ENCODE peak calls at places on chromosomes 11 and 22, in ten cellular contexts. G is ovary; W is stimulated activated CD4-positive, alpha-beta T cell treated with anti-CD3 and anti-CD28 coated beads, Interleukin-4, amount 100 ng/mL, for 24 hours; H is cardiac septum; F is bronchial epithelial cell; D is fibroblast of the aortic adventitia; Q is endothelial cell; S is cardiac muscle cell; O is activated T-cell treated with anti-CD3 and anti-CD28 coated beads for 48 hours; C is dermis microvascular lymphatic vessel endothelial cell. N is an unnamed sample.
A peak's percentile ranks its signal among the peaks of the same experiment; 100 is the strongest.

GRCh38 chr22:17130199-17130598 is 9.0 kb upstream of the TMEM121B start:
- DNase-seq in G (no peak), W (no peak), H (no peak), F (no peak), D (no peak), Q (no peak), S (no peak), O (no peak), C (no peak), N (no peak)

GRCh38 chr11:8720868-8721739 is 38.5 kb downstream of the RPL27A start:
- DNase-seq in G (no peak), W (no peak), H (no peak), F (peak; percentile 77), D (no peak), Q (no peak), S (no peak), O (no peak), C (no peak), N (no peak)

GRCh38 chr11:35954205-35954604 is 10.3 kb downstream of the LDLRAD3 start:
- DNase-seq in G (no peak), W (no peak), H (no peak), F (no peak), D (no peak), Q (no peak), S (no peak), O (no peak), C (no peak), N (no peak)

GRCh38 chr11:112564228-112564955 is 303.7 kb upstream of the PLET1 start:
- DNase-seq in G (no peak), W (no peak), H (no peak), F (peak; percentile 62), D (peak; percentile 71), Q (no peak), S (no peak), O (no peak), C (no peak), N (peak; percentile 88)

GRCh38 chr11:133163463-133164419 is 368.6 kb downstream of the OPCML start:
- DNase-seq in G (no peak), W (no peak), H (no peak), F (peak; percentile 30), D (peak; percentile 2), Q (peak; percentile 45), S (peak; percentile 71), O (no peak), C (peak; percentile 18), N (peak; percentile 5)

GRCh38 chr22:27602390-27602789 is 199.2 kb downstream of the MN1 start:
- DNase-seq in G (no peak), W (no peak), H (no peak), F (no peak), D (no peak), Q (no peak), S (no peak), O (no peak), C (no peak), N (no peak)

GRCh38 chr11:95487938-95488337 is 256.9 kb upstream of the SESN3 start:
- DNase-seq in G (no peak), W (no peak), H (no peak), F (no peak), D (no peak), Q (no peak), S (no peak), O (no peak), C (no peak), N (no peak)

GRCh38 chr11:96207459-96208449 is 135.2 kb downstream of the MAML2 start:
- DNase-seq in G (no peak), W (no peak), H (no peak), F (peak; percentile 68), D (no peak), Q (peak; percentile 16), S (no peak), O (no peak), C (peak; percentile 79), N (no peak)

GRCh38 chr11:134512061-134512460 is 100.0 kb upstream of the B3GAT1 start:
- DNase-seq in G (no peak), W (no peak), H (no peak), F (no peak), D (no peak), Q (no peak), S (no peak), O (no peak), C (no peak), N (no peak)

GRCh38 chr22:49466926-49467590 is 360.6 kb downstream of the BRD1 start:
- DNase-seq in G (no peak), W (no peak), H (peak; percentile 19), F (no peak), D (no peak), Q (no peak), S (no peak), O (no peak), C (no peak), N (no peak)

GRCh38 chr11:69744435-69744834 is 30.7 kb downstream of the FGF4 start:
- DNase-seq in G (no peak), W (no peak), H (no peak), F (no peak), D (peak; percentile 19), Q (peak; percentile 31), S (no peak), O (no peak), C (peak; percentile 47), N (peak; percentile 71)

GRCh38 chr11:6855971-6856542 is 6.8 kb upstream of the OR10A2 start:
- DNase-seq in G (no peak), W (no peak), H (no peak), F (peak; percentile 84), D (peak; percentile 68), Q (no peak), S (no peak), O (no peak), C (no peak), N (peak; percentile 8)

GRCh38 chr22:42553475-42554361 is at the start of gene SERHL2:
- DNase-seq in G (peak; percentile 92), W (peak; percentile 92), H (peak; percentile 93), F (peak; percentile 38), D (peak; percentile 74), Q (peak; percentile 85), S (peak; percentile 89), O (peak; percentile 82), C (peak; percentile 42), N (peak; percentile 72)

GRCh38 chr22:23047265-23047664 is 23.1 kb upstream of the GNAZ start:
- DNase-seq in G (no peak), W (no peak), H (peak; percentile 75), F (no peak), D (no peak), Q (no peak), S (no peak), O (no peak), C (no peak), N (no peak)

GRCh38 chr11:110366234-110366633 is 63.5 kb upstream of the FDX1 start:
- DNase-seq in G (peak; percentile 54), W (no peak), H (no peak), F (peak; percentile 78), D (no peak), Q (no peak), S (peak; percentile 67), O (no peak), C (no peak), N (peak; percentile 31)

GRCh38 chr22:46031561-46031960 is 54.6 kb upstream of the WNT7B start:
- DNase-seq in G (no peak), W (no peak), H (peak; percentile 65), F (no peak), D (no peak), Q (no peak), S (no peak), O (no peak), C (no peak), N (no peak)

GRCh38 chr11:73645972-73646631 is at the start of gene PLEKHB1:
- DNase-seq in G (no peak), W (no peak), H (peak; percentile 72), F (peak; percentile 15), D (no peak), Q (peak; percentile 37), S (no peak), O (no peak), C (no peak), N (no peak)

GRCh38 chr11:65692367-65692766 is 19.7 kb upstream of the KAT5 start:
- DNase-seq in G (no peak), W (no peak), H (no peak), F (no peak), D (no peak), Q (no peak), S (no peak), O (no peak), C (peak; percentile 27), N (no peak)

GRCh38 chr11:113184498-113184897 is 129.9 kb upstream of the TTC12 start:
- DNase-seq in G (no peak), W (no peak), H (no peak), F (peak; percentile 96), D (peak; percentile 83), Q (no peak), S (no peak), O (no peak), C (no peak), N (peak; percentile 86)

GRCh38 chr22:49976439-49977175 is 16.0 kb downstream of the PIM3 start:
- DNase-seq in G (no peak), W (peak; percentile 75), H (peak; percentile 27), F (no peak), D (no peak), Q (no peak), S (no peak), O (no peak), C (no peak), N (no peak)

GRCh38 chr11:109971184-109971523 is 122.0 kb upstream of the ZC3H12C start:
- DNase-seq in G (no peak), W (no peak), H (no peak), F (peak; percentile 63), D (peak; percentile 75), Q (no peak), S (peak; percentile 13), O (no peak), C (no peak), N (peak; percentile 85)

N was measured in astrocyte of the spinal cord.